ENCODE peak calls at places on chromosomes 11 and 22, in ten cellular contexts. One of them, this sample, is unnamed.

GRCh38 chr11:110529043-110529442 is 99.3 kb downstream of the FDX1 start:
- DNase-seq in A549: peak
- DNase-seq in AG08396: no peak
- DNase-seq in astrocyte of the cerebellum: no peak
- DNase-seq in pons: no peak
- DNase-seq in NCI-H524: no peak
- DNase-seq in lower lobe of right lung: no peak
- DNase-seq in ACHN: peak
- DNase-seq in endothelial cell: no peak
- DNase-seq in esophagus muscularis mucosa: no peak
- DNase-seq in this sample: no peak

GRCh38 chr11:112871909-112872511 is 89.2 kb upstream of the NCAM1 start:
- DNase-seq in A549: no peak
- DNase-seq in AG08396: no peak
- DNase-seq in astrocyte of the cerebellum: no peak
- DNase-seq in pons: no peak
- DNase-seq in NCI-H524: peak
- DNase-seq in lower lobe of right lung: no peak
- DNase-seq in ACHN: no peak
- DNase-seq in endothelial cell: no peak
- DNase-seq in esophagus muscularis mucosa: peak
- DNase-seq in this sample: no peak

GRCh38 chr22:17726561-17727243 is 47.6 kb downstream of the BID start:
- DNase-seq in A549: no peak
- DNase-seq in AG08396: peak
- DNase-seq in astrocyte of the cerebellum: no peak
- DNase-seq in pons: no peak
- DNase-seq in NCI-H524: no peak
- DNase-seq in lower lobe of right lung: no peak
- DNase-seq in ACHN: no peak
- DNase-seq in endothelial cell: no peak
- DNase-seq in esophagus muscularis mucosa: no peak
- DNase-seq in this sample: no peak

GRCh38 chr11:73942030-73942429 is 8.8 kb upstream of the DNAJB13 start:
- DNase-seq in A549: no peak
- DNase-seq in AG08396: no peak
- DNase-seq in astrocyte of the cerebellum: no peak
- DNase-seq in pons: no peak
- DNase-seq in NCI-H524: peak
- DNase-seq in lower lobe of right lung: no peak
- DNase-seq in ACHN: no peak
- DNase-seq in endothelial cell: no peak
- DNase-seq in esophagus muscularis mucosa: no peak
- DNase-seq in this sample: no peak

GRCh38 chr11:75706260-75706729 is 11.3 kb upstream of the MOGAT2 start:
- DNase-seq in A549: peak
- DNase-seq in AG08396: peak
- DNase-seq in astrocyte of the cerebellum: peak
- DNase-seq in pons: peak
- DNase-seq in NCI-H524: peak
- DNase-seq in lower lobe of right lung: peak
- DNase-seq in ACHN: peak
- DNase-seq in endothelial cell: peak
- DNase-seq in esophagus muscularis mucosa: peak
- DNase-seq in this sample: peak

GRCh38 chr11:37142591-37142990 is 544.6 kb upstream of the RAG2 start:
- DNase-seq in A549: no peak
- DNase-seq in AG08396: no peak
- DNase-seq in astrocyte of the cerebellum: no peak
- DNase-seq in pons: no peak
- DNase-seq in NCI-H524: no peak
- DNase-seq in lower lobe of right lung: no peak
- DNase-seq in ACHN: no peak
- DNase-seq in endothelial cell: no peak
- DNase-seq in esophagus muscularis mucosa: no peak
- DNase-seq in this sample: no peak

GRCh38 chr11:24779791-24780190 is 282.9 kb downstream of the LUZP2 start:
- DNase-seq in A549: no peak
- DNase-seq in AG08396: no peak
- DNase-seq in astrocyte of the cerebellum: no peak
- DNase-seq in pons: no peak
- DNase-seq in NCI-H524: no peak
- DNase-seq in lower lobe of right lung: no peak
- DNase-seq in ACHN: no peak
- DNase-seq in endothelial cell: no peak
- DNase-seq in esophagus muscularis mucosa: no peak
- DNase-seq in this sample: no peak

GRCh38 chr11:48210052-48210451 is 6.6 kb upstream of the OR4B1 start:
- DNase-seq in A549: peak
- DNase-seq in AG08396: peak
- DNase-seq in astrocyte of the cerebellum: no peak
- DNase-seq in pons: no peak
- DNase-seq in NCI-H524: no peak
- DNase-seq in lower lobe of right lung: no peak
- DNase-seq in ACHN: peak
- DNase-seq in endothelial cell: no peak
- DNase-seq in esophagus muscularis mucosa: no peak
- DNase-seq in this sample: no peak

GRCh38 chr22:41857160-41857859 is 24.4 kb downstream of the SREBF2 start:
- DNase-seq in A549: peak
- DNase-seq in AG08396: peak
- DNase-seq in astrocyte of the cerebellum: peak
- DNase-seq in pons: no peak
- DNase-seq in NCI-H524: peak
- DNase-seq in lower lobe of right lung: no peak
- DNase-seq in ACHN: peak
- DNase-seq in endothelial cell: peak
- DNase-seq in esophagus muscularis mucosa: no peak
- DNase-seq in this sample: peak

GRCh38 chr11:116567721-116568242 is 205.0 kb downstream of the BUD13 start:
- DNase-seq in A549: no peak
- DNase-seq in AG08396: no peak
- DNase-seq in astrocyte of the cerebellum: no peak
- DNase-seq in pons: no peak
- DNase-seq in NCI-H524: no peak
- DNase-seq in lower lobe of right lung: no peak
- DNase-seq in ACHN: no peak
- DNase-seq in endothelial cell: no peak
- DNase-seq in esophagus muscularis mucosa: no peak
- DNase-seq in this sample: no peak